ENCODE peak calls at places on chromosomes 16 and 17, in seven cellular contexts. One of them, this sample, is unnamed.

GRCh38 chr16:89710709-89711564 is 9.4 kb upstream of the SPATA2L start:
- DNase-seq in neural progenitor cell: peak
- DNase-seq in SK-N-SH: no peak
- DNase-seq in OCI-LY7: no peak
- DNase-seq in hepatocyte: no peak
- DNase-seq in HCT116: no peak
- DNase-seq in GM23338: peak
- DNase-seq in this sample: no peak

GRCh38 chr16:13779676-13780075 is 140.3 kb upstream of the ERCC4 start:
- DNase-seq in neural progenitor cell: peak
- DNase-seq in GM23338: no peak
- DNase-seq in HCT116: no peak
- DNase-seq in hepatocyte: no peak
- DNase-seq in SK-N-SH: no peak
- DNase-seq in OCI-LY7: no peak
- DNase-seq in this sample: no peak

GRCh38 chr17:19386974-19387920 is at the start of gene MFAP4:
- DNase-seq in OCI-LY7: no peak
- DNase-seq in neural progenitor cell: peak
- DNase-seq in HCT116: no peak
- DNase-seq in hepatocyte: peak
- DNase-seq in SK-N-SH: peak
- DNase-seq in GM23338: peak
- DNase-seq in this sample: no peak

GRCh38 chr16:760498-761343 is at the start of gene MSLN:
- DNase-seq in neural progenitor cell: no peak
- DNase-seq in hepatocyte: no peak
- DNase-seq in GM23338: no peak
- DNase-seq in OCI-LY7: no peak
- DNase-seq in SK-N-SH: no peak
- DNase-seq in HCT116: peak
- DNase-seq in this sample: no peak

GRCh38 chr16:78844682-78845081 is 745.2 kb downstream of the WWOX start:
- DNase-seq in hepatocyte: no peak
- DNase-seq in GM23338: no peak
- DNase-seq in HCT116: no peak
- DNase-seq in neural progenitor cell: peak
- DNase-seq in SK-N-SH: no peak
- DNase-seq in OCI-LY7: no peak
- DNase-seq in this sample: no peak

GRCh38 chr17:69460963-69461922 is 46.7 kb downstream of the MAP2K6 start:
- DNase-seq in HCT116: no peak
- DNase-seq in OCI-LY7: no peak
- DNase-seq in hepatocyte: no peak
- DNase-seq in GM23338: peak
- DNase-seq in neural progenitor cell: no peak
- DNase-seq in SK-N-SH: no peak
- DNase-seq in this sample: no peak

GRCh38 chr17:44038604-44039007 is 23.8 kb upstream of the TMEM101 start:
- DNase-seq in hepatocyte: peak
- DNase-seq in GM23338: no peak
- DNase-seq in HCT116: no peak
- DNase-seq in neural progenitor cell: no peak
- DNase-seq in OCI-LY7: no peak
- DNase-seq in SK-N-SH: peak
- DNase-seq in this sample: no peak

GRCh38 chr17:20205609-20206008 is 196.4 kb downstream of the SPECC1 start:
- DNase-seq in hepatocyte: no peak
- DNase-seq in GM23338: no peak
- DNase-seq in SK-N-SH: no peak
- DNase-seq in neural progenitor cell: no peak
- DNase-seq in OCI-LY7: no peak
- DNase-seq in HCT116: no peak
- DNase-seq in this sample: no peak

GRCh38 chr16:67404740-67405226 is 11.5 kb upstream of the TPPP3 start:
- DNase-seq in GM23338: no peak
- DNase-seq in OCI-LY7: no peak
- DNase-seq in hepatocyte: peak
- DNase-seq in HCT116: peak
- DNase-seq in neural progenitor cell: no peak
- DNase-seq in SK-N-SH: no peak
- DNase-seq in this sample: no peak

GRCh38 chr16:10647264-10647720 is 47.4 kb downstream of the TEKT5 start:
- DNase-seq in OCI-LY7: no peak
- DNase-seq in hepatocyte: no peak
- DNase-seq in SK-N-SH: no peak
- DNase-seq in GM23338: no peak
- DNase-seq in HCT116: no peak
- DNase-seq in neural progenitor cell: no peak
- DNase-seq in this sample: no peak

GRCh38 chr16:10646228-10646580 is 48.5 kb downstream of the TEKT5 start:
- DNase-seq in HCT116: no peak
- DNase-seq in OCI-LY7: no peak
- DNase-seq in neural progenitor cell: no peak
- DNase-seq in hepatocyte: no peak
- DNase-seq in SK-N-SH: no peak
- DNase-seq in GM23338: no peak
- DNase-seq in this sample: no peak

GRCh38 chr16:10644092-10644491 is 50.6 kb downstream of the TEKT5 start:
- DNase-seq in SK-N-SH: no peak
- DNase-seq in HCT116: no peak
- DNase-seq in OCI-LY7: no peak
- DNase-seq in neural progenitor cell: no peak
- DNase-seq in GM23338: no peak
- DNase-seq in hepatocyte: no peak
- DNase-seq in this sample: no peak

GRCh38 chr16:10647721-10648296 is 46.9 kb downstream of the TEKT5 start:
- DNase-seq in HCT116: no peak
- DNase-seq in neural progenitor cell: no peak
- DNase-seq in hepatocyte: no peak
- DNase-seq in SK-N-SH: no peak
- DNase-seq in OCI-LY7: no peak
- DNase-seq in GM23338: no peak
- DNase-seq in this sample: no peak

GRCh38 chr16:10646581-10647263 is 48.0 kb downstream of the TEKT5 start:
- DNase-seq in OCI-LY7: no peak
- DNase-seq in HCT116: no peak
- DNase-seq in SK-N-SH: no peak
- DNase-seq in neural progenitor cell: no peak
- DNase-seq in hepatocyte: no peak
- DNase-seq in GM23338: no peak
- DNase-seq in this sample: no peak
- TF ChIP-seq EZH2phosphoT487 in OCI-LY7: no peak
- TF ChIP-seq EZH2phosphoT487 in HCT116: no peak
- TF ChIP-seq EZH2phosphoT487 in SK-N-SH: no peak
- TF ChIP-seq EZH2phosphoT487 in neural progenitor cell: no peak
- TF ChIP-seq EZH2phosphoT487 in hepatocyte: no peak
- TF ChIP-seq EZH2phosphoT487 in GM23338: no peak
- TF ChIP-seq EZH2phosphoT487 in this sample: no peak

GRCh38 chr16:1940273-1941161 is 2.5 kb downstream of the MSRB1 start:
- DNase-seq in OCI-LY7: no peak
- DNase-seq in HCT116: no peak
- DNase-seq in SK-N-SH: no peak
- DNase-seq in neural progenitor cell: no peak
- DNase-seq in GM23338: no peak
- DNase-seq in hepatocyte: no peak
- DNase-seq in this sample: no peak

GRCh38 chr16:1938910-1939309 is 4.1 kb downstream of the MSRB1 start:
- DNase-seq in hepatocyte: no peak
- DNase-seq in OCI-LY7: no peak
- DNase-seq in HCT116: no peak
- DNase-seq in SK-N-SH: no peak
- DNase-seq in neural progenitor cell: no peak
- DNase-seq in GM23338: no peak
- DNase-seq in this sample: no peak

GRCh38 chr16:1941924-1942809 is 832 bp downstream of the MSRB1 start:
- DNase-seq in OCI-LY7: peak
- DNase-seq in neural progenitor cell: no peak
- DNase-seq in SK-N-SH: no peak
- DNase-seq in HCT116: no peak
- DNase-seq in GM23338: no peak
- DNase-seq in hepatocyte: no peak
- DNase-seq in this sample: no peak

GRCh38 chr16:1942810-1943726 is at the start of gene MSRB1:
- DNase-seq in hepatocyte: peak
- DNase-seq in OCI-LY7: peak
- DNase-seq in GM23338: peak
- DNase-seq in neural progenitor cell: peak
- DNase-seq in HCT116: peak
- DNase-seq in SK-N-SH: peak
- DNase-seq in this sample: peak

GRCh38 chr16:1941162-1941923 is 1.7 kb downstream of the MSRB1 start:
- DNase-seq in neural progenitor cell: peak
- DNase-seq in OCI-LY7: peak
- DNase-seq in HCT116: no peak
- DNase-seq in GM23338: peak
- DNase-seq in hepatocyte: no peak
- DNase-seq in SK-N-SH: peak
- DNase-seq in this sample: no peak
- TF ChIP-seq CTCF in neural progenitor cell: peak
- TF ChIP-seq CTCF in OCI-LY7: peak
- TF ChIP-seq CTCF in HCT116: peak
- TF ChIP-seq CTCF in GM23338: peak
- TF ChIP-seq CTCF in hepatocyte: peak
- TF ChIP-seq CTCF in SK-N-SH: no peak
- TF ChIP-seq CTCF in this sample: no peak

GRCh38 chr17:75849724-75850123 is 5.4 kb downstream of the WBP2 start:
- DNase-seq in OCI-LY7: no peak
- DNase-seq in SK-N-SH: no peak
- DNase-seq in GM23338: no peak
- DNase-seq in neural progenitor cell: no peak
- DNase-seq in hepatocyte: peak
- DNase-seq in HCT116: no peak
- DNase-seq in this sample: no peak
- TF ChIP-seq EZH2phosphoT487 in OCI-LY7: no peak
- TF ChIP-seq EZH2phosphoT487 in SK-N-SH: no peak
- TF ChIP-seq EZH2phosphoT487 in GM23338: no peak
- TF ChIP-seq EZH2phosphoT487 in neural progenitor cell: no peak
- TF ChIP-seq EZH2phosphoT487 in hepatocyte: no peak
- TF ChIP-seq EZH2phosphoT487 in HCT116: no peak
- TF ChIP-seq EZH2phosphoT487 in this sample: no peak

GRCh38 chr16:85718153-85718477 is 29.4 kb upstream of the GINS2 start:
- DNase-seq in GM23338: no peak
- DNase-seq in OCI-LY7: no peak
- DNase-seq in neural progenitor cell: no peak
- DNase-seq in SK-N-SH: no peak
- DNase-seq in HCT116: no peak
- DNase-seq in hepatocyte: no peak
- DNase-seq in this sample: no peak
- TF ChIP-seq CTCF in GM23338: no peak
- TF ChIP-seq CTCF in OCI-LY7: no peak
- TF ChIP-seq CTCF in neural progenitor cell: no peak
- TF ChIP-seq CTCF in SK-N-SH: no peak
- TF ChIP-seq CTCF in HCT116: no peak
- TF ChIP-seq CTCF in hepatocyte: no peak
- TF ChIP-seq CTCF in this sample: no peak

GRCh38 chr16:24045641-24046040 is 209.9 kb downstream of the PRKCB start:
- DNase-seq in OCI-LY7: peak
- DNase-seq in SK-N-SH: peak
- DNase-seq in neural progenitor cell: peak
- DNase-seq in HCT116: no peak
- DNase-seq in hepatocyte: peak
- DNase-seq in GM23338: peak
- DNase-seq in this sample: no peak
- TF ChIP-seq EZH2phosphoT487 in OCI-LY7: no peak
- TF ChIP-seq EZH2phosphoT487 in SK-N-SH: no peak
- TF ChIP-seq EZH2phosphoT487 in neural progenitor cell: no peak
- TF ChIP-seq EZH2phosphoT487 in HCT116: no peak
- TF ChIP-seq EZH2phosphoT487 in hepatocyte: no peak
- TF ChIP-seq EZH2phosphoT487 in GM23338: no peak
- TF ChIP-seq EZH2phosphoT487 in this sample: no peak

GRCh38 chr17:2707721-2708584 is 3.6 kb downstream of the CLUH start:
- DNase-seq in OCI-LY7: peak
- DNase-seq in SK-N-SH: peak
- DNase-seq in hepatocyte: peak
- DNase-seq in GM23338: peak
- DNase-seq in HCT116: no peak
- DNase-seq in neural progenitor cell: peak
- DNase-seq in this sample: no peak
- TF ChIP-seq CTCF in OCI-LY7: peak
- TF ChIP-seq CTCF in SK-N-SH: peak
- TF ChIP-seq CTCF in hepatocyte: peak
- TF ChIP-seq CTCF in GM23338: peak
- TF ChIP-seq CTCF in HCT116: peak
- TF ChIP-seq CTCF in neural progenitor cell: peak
- TF ChIP-seq CTCF in this sample: peak

DNA sequence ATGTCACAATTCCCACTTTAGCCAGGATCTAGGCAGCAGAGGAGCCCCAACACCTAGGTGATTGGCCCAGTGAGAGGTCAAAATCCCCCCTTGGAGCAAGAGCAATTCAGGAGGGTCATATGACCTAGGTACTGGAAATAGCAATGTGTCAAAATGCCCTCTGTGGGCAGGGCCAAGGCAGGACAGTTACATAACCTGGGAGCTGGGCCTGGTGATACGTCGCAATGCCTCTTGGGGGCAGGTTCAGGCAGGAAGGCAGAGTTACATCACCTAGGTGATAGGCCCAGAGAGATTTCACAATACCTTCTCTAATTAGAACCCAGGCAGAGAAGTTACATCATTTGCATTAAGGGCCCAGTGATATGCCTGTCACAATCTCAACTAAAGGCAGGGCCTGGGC is 1906.3 kb downstream of the TP53TG3F start:
- DNase-seq in hepatocyte: no peak
- DNase-seq in SK-N-SH: no peak
- DNase-seq in neural progenitor cell: no peak
- DNase-seq in GM23338: no peak
- DNase-seq in OCI-LY7: no peak
- DNase-seq in HCT116: no peak
- DNase-seq in this sample: no peak
- TF ChIP-seq EZH2phosphoT487 in hepatocyte: no peak
- TF ChIP-seq EZH2phosphoT487 in SK-N-SH: no peak
- TF ChIP-seq EZH2phosphoT487 in neural progenitor cell: no peak
- TF ChIP-seq EZH2phosphoT487 in GM23338: no peak
- TF ChIP-seq EZH2phosphoT487 in OCI-LY7: no peak
- TF ChIP-seq EZH2phosphoT487 in HCT116: no peak
- TF ChIP-seq EZH2phosphoT487 in this sample: no peak

This sample was measured in MM.1S.